ENCODE peak calls at places on chromosome 4, in six cellular contexts. One of them, this sample, is unnamed.

GRCh38 chr4:184250795-184251679 is 33.4 kb upstream of the ENPP6 start:
- DNase-seq in DMS53: peak
- DNase-seq in brain microvascular endothelial cell: peak
- DNase-seq in HFFc6: peak
- DNase-seq in A172: peak
- DNase-seq in GM10248: peak
- DNase-seq in this sample: peak

GRCh38 chr4:91502365-91502764 is 801.4 kb upstream of the GRID2 start:
- DNase-seq in brain microvascular endothelial cell: no peak
- DNase-seq in DMS53: peak
- DNase-seq in GM10248: no peak
- DNase-seq in HFFc6: no peak
- DNase-seq in A172: peak
- DNase-seq in this sample: no peak

GRCh38 chr4:2545321-2546013 is 9.0 kb downstream of the FAM193A start:
- DNase-seq in A172: no peak
- DNase-seq in brain microvascular endothelial cell: no peak
- DNase-seq in GM10248: no peak
- DNase-seq in DMS53: no peak
- DNase-seq in HFFc6: no peak
- DNase-seq in this sample: no peak

GRCh38 chr4:55795342-55795741 is 24.2 kb upstream of the EXOC1L start:
- DNase-seq in brain microvascular endothelial cell: no peak
- DNase-seq in A172: no peak
- DNase-seq in GM10248: no peak
- DNase-seq in HFFc6: no peak
- DNase-seq in DMS53: no peak
- DNase-seq in this sample: no peak

GRCh38 chr4:62528874-62529273 is 1328.7 kb downstream of the ADGRL3 start:
- DNase-seq in HFFc6: no peak
- DNase-seq in brain microvascular endothelial cell: no peak
- DNase-seq in A172: no peak
- DNase-seq in GM10248: no peak
- DNase-seq in DMS53: peak
- DNase-seq in this sample: no peak

GRCh38 chr4:170687751-170688150 is 598.0 kb upstream of the AADAT start:
- DNase-seq in DMS53: no peak
- DNase-seq in GM10248: no peak
- DNase-seq in A172: no peak
- DNase-seq in brain microvascular endothelial cell: no peak
- DNase-seq in HFFc6: no peak
- DNase-seq in this sample: no peak

GRCh38 chr4:136847881-136848621 is 684.2 kb downstream of the PCDH18 start:
- DNase-seq in GM10248: no peak
- DNase-seq in HFFc6: no peak
- DNase-seq in DMS53: no peak
- DNase-seq in brain microvascular endothelial cell: no peak
- DNase-seq in A172: no peak
- DNase-seq in this sample: no peak

GRCh38 chr4:92969650-92970370 is 666.0 kb downstream of the GRID2 start:
- DNase-seq in brain microvascular endothelial cell: peak
- DNase-seq in GM10248: no peak
- DNase-seq in A172: peak
- DNase-seq in HFFc6: peak
- DNase-seq in DMS53: peak
- DNase-seq in this sample: no peak

GRCh38 chr4:36237366-36238353 is 6.7 kb downstream of the ARAP2 start:
- DNase-seq in brain microvascular endothelial cell: no peak
- DNase-seq in GM10248: no peak
- DNase-seq in DMS53: no peak
- DNase-seq in A172: no peak
- DNase-seq in HFFc6: no peak
- DNase-seq in this sample: no peak

GRCh38 chr4:52076731-52077130 is 25.6 kb downstream of the SPATA18 start:
- DNase-seq in A172: no peak
- DNase-seq in DMS53: no peak
- DNase-seq in GM10248: no peak
- DNase-seq in brain microvascular endothelial cell: no peak
- DNase-seq in HFFc6: no peak
- DNase-seq in this sample: no peak